ENCODE peak calls at places on chromosomes 5 and 9, in seven cellular contexts. M is left lung; L is sigmoid colon; O is iris pigment epithelial cell; K is AG20443; W is CD4-positive, alpha-beta memory T cell; H is astrocyte of the spinal cord. V is an unnamed sample.

GRCh38 chr9:37919166-37919955 is 15.4 kb upstream of the SLC25A51 start:
- DNase-seq in M (peak), L (peak), O (no peak), K (no peak), W (no peak), H (no peak), V (no peak)

GRCh38 chr5:175365866-175366265 is 78.1 kb downstream of the DRD1 start:
- DNase-seq in M (no peak), L (no peak), O (no peak), K (no peak), W (no peak), H (no peak), V (no peak)

GRCh38 chr5:134374234-134374633 is 2.9 kb downstream of the UBE2B start:
- DNase-seq in M (no peak), L (no peak), O (no peak), K (no peak), W (no peak), H (no peak), V (no peak)

GRCh38 chr5:87405472-87406155 is 7.1 kb downstream of the CCNH start:
- DNase-seq in M (no peak), L (no peak), O (no peak), K (no peak), W (no peak), H (no peak), V (no peak)

GRCh38 chr5:139188558-139189270 is 9.5 kb downstream of the SIL1 start:
- DNase-seq in M (no peak), L (peak), O (no peak), K (no peak), W (no peak), H (no peak), V (no peak)

GRCh38 chr5:174760721-174761120 is 36.3 kb downstream of the MSX2 start:
- DNase-seq in M (no peak), L (no peak), O (no peak), K (no peak), W (no peak), H (no peak), V (no peak)

GRCh38 chr9:87080512-87081225 is 133.4 kb upstream of the GAS1 start:
- DNase-seq in M (no peak), L (no peak), O (no peak), K (no peak), W (no peak), H (peak), V (peak)

GRCh38 chr9:849431-849830 is 7.9 kb downstream of the DMRT1 start:
- DNase-seq in M (no peak), L (no peak), O (no peak), K (no peak), W (no peak), H (no peak), V (no peak)

GRCh38 chr5:168978015-168978414 is 322.9 kb downstream of the SLIT3 start:
- DNase-seq in M (no peak), L (no peak), O (peak), K (peak), W (no peak), H (peak), V (peak)

GRCh38 chr5:96180684-96181083 is 219.0 kb upstream of the ELL2 start:
- DNase-seq in M (no peak), L (no peak), O (no peak), K (no peak), W (no peak), H (no peak), V (no peak)

GRCh38 chr9:136439550-136440408 is at the start of gene INPP5E:
- DNase-seq in M (peak), L (peak), O (peak), K (peak), W (peak), H (peak), V (peak)

GRCh38 chr9:79670269-79670961 is 98.7 kb downstream of the TLE4 start:
- DNase-seq in M (no peak), L (no peak), O (no peak), K (no peak), W (no peak), H (no peak), V (no peak)

GRCh38 chr9:110502842-110503241 is 76.7 kb downstream of the SVEP1 start:
- DNase-seq in M (no peak), L (no peak), O (peak), K (no peak), W (no peak), H (no peak), V (peak)

GRCh38 chr5:58002318-58002717 is 457.6 kb downstream of the PLK2 start:
- DNase-seq in M (no peak), L (no peak), O (peak), K (no peak), W (no peak), H (peak), V (peak)

GRCh38 chr5:522899-523657 is 1.2 kb downstream of the SLC9A3 start:
- DNase-seq in M (peak), L (no peak), O (no peak), K (no peak), W (no peak), H (no peak), V (no peak)

GRCh38 chr5:120464627-120465280 is 654 bp downstream of the PRR16 start:
- DNase-seq in M (peak), L (peak), O (peak), K (peak), W (no peak), H (peak), V (peak)

GRCh38 chr9:4857163-4857562 is 64.4 kb downstream of the RCL1 start:
- DNase-seq in M (no peak), L (no peak), O (no peak), K (no peak), W (no peak), H (no peak), V (no peak)

GRCh38 chr5:115419794-115420585 is 123.5 kb upstream of the CCDC112 start:
- DNase-seq in M (no peak), L (no peak), O (peak), K (peak), W (no peak), H (peak), V (peak)

GRCh38 chr5:11182441-11183080 is 421.5 kb upstream of the DAP start:
- DNase-seq in M (no peak), L (no peak), O (peak), K (peak), W (no peak), H (peak), V (no peak)

GRCh38 chr5:74598731-74599624 is 41.5 kb downstream of the ENC1 start:
- DNase-seq in M (no peak), L (no peak), O (peak), K (no peak), W (no peak), H (peak), V (peak)

GRCh38 chr9:15482146-15482545 is 28.6 kb downstream of the PSIP1 start:
- DNase-seq in M (no peak), L (no peak), O (no peak), K (no peak), W (no peak), H (no peak), V (no peak)

GRCh38 chr5:149500922-149501582 is 50.2 kb downstream of the CSNK1A1 start:
- DNase-seq in M (no peak), L (no peak), O (peak), K (peak), W (no peak), H (peak), V (no peak)

GRCh38 chr9:89732952-89733349 is 128.1 kb downstream of the GADD45G start:
- DNase-seq in M (no peak), L (no peak), O (no peak), K (no peak), W (no peak), H (no peak), V (no peak)

GRCh38 chr5:176596689-176597416 is 13.1 kb downstream of the GPRIN1 start:
- DNase-seq in M (no peak), L (no peak), O (peak), K (peak), W (peak), H (no peak), V (no peak)

GRCh38 chr5:150068071-150068470 is 18.3 kb downstream of the CSF1R start:
- DNase-seq in M (no peak), L (peak), O (no peak), K (no peak), W (no peak), H (no peak), V (no peak)

GRCh38 chr5:90134892-90135291 is 274.7 kb downstream of the CETN3 start:
- DNase-seq in M (no peak), L (peak), O (peak), K (peak), W (no peak), H (peak), V (peak)

GRCh38 chr5:173890195-173890951 is 2.2 kb downstream of the CPEB4 start:
- DNase-seq in M (peak), L (peak), O (no peak), K (no peak), W (no peak), H (peak), V (no peak)

GRCh38 chr5:77641963-77642589 is 3.6 kb upstream of the OTP start:
- DNase-seq in M (peak), L (no peak), O (no peak), K (no peak), W (no peak), H (no peak), V (no peak)

GRCh38 chr5:8961219-8961618 is 584.7 kb downstream of the SEMA5A start:
- DNase-seq in M (no peak), L (no peak), O (no peak), K (no peak), W (no peak), H (no peak), V (no peak)

GRCh38 chr5:75275147-75275546 is 38.5 kb upstream of the ANKRD31 start:
- DNase-seq in M (no peak), L (no peak), O (no peak), K (no peak), W (no peak), H (no peak), V (no peak)

V was measured in NCI-H226.